ENCODE peak calls at places on chromosomes 3 and 15, in eight cellular contexts. One of them, this sample, is unnamed. For H3K4me1, the result is how much of the 10 kb centered on the place peaks cover.

GRCh38 chr3:8458235-8458634 is 43.4 kb upstream of the LMCD1 start:
- DNase-seq in GM23248: peak
- DNase-seq in H1: no peak
- DNase-seq in endothelial cell of umbilical vein: no peak
- DNase-seq in PC-3: no peak
- DNase-seq in MM.1S: no peak
- DNase-seq in astrocyte: peak
- DNase-seq in neural progenitor cell: no peak
- DNase-seq in this sample: no peak

GRCh38 chr3:178454714-178455113 is 81.5 kb upstream of the KCNMB2 start:
- DNase-seq in GM23248: peak
- DNase-seq in H1: no peak
- DNase-seq in endothelial cell of umbilical vein: no peak
- DNase-seq in PC-3: no peak
- DNase-seq in MM.1S: no peak
- DNase-seq in astrocyte: peak
- DNase-seq in neural progenitor cell: peak
- DNase-seq in this sample: no peak

GRCh38 chr3:141240290-141241247 is 8.9 kb downstream of the PXYLP1 start:
- DNase-seq in GM23248: peak
- DNase-seq in H1: no peak
- DNase-seq in endothelial cell of umbilical vein: no peak
- DNase-seq in PC-3: no peak
- DNase-seq in MM.1S: no peak
- DNase-seq in astrocyte: peak
- DNase-seq in neural progenitor cell: no peak
- DNase-seq in this sample: peak

GRCh38 chr3:115321396-115321795 is 174.3 kb upstream of the ZBTB20 start:
- DNase-seq in GM23248: peak
- DNase-seq in H1: no peak
- DNase-seq in endothelial cell of umbilical vein: peak
- DNase-seq in PC-3: peak
- DNase-seq in MM.1S: no peak
- DNase-seq in astrocyte: peak
- DNase-seq in neural progenitor cell: no peak
- DNase-seq in this sample: no peak

GRCh38 chr3:138842483-138843188 is 7.9 kb upstream of the PIK3CB start:
- DNase-seq in GM23248: no peak
- DNase-seq in H1: no peak
- DNase-seq in endothelial cell of umbilical vein: no peak
- DNase-seq in PC-3: no peak
- DNase-seq in MM.1S: no peak
- DNase-seq in astrocyte: no peak
- DNase-seq in neural progenitor cell: no peak
- DNase-seq in this sample: no peak

GRCh38 chr15:27238209-27238608 is 267.2 kb downstream of the GABRG3 start:
- DNase-seq in GM23248: no peak
- DNase-seq in H1: peak
- DNase-seq in endothelial cell of umbilical vein: no peak
- DNase-seq in PC-3: no peak
- DNase-seq in MM.1S: no peak
- DNase-seq in astrocyte: no peak
- DNase-seq in neural progenitor cell: peak
- DNase-seq in this sample: no peak

GRCh38 chr3:18295171-18295920 is 129.8 kb downstream of the SATB1 start:
- DNase-seq in GM23248: peak
- DNase-seq in H1: peak
- DNase-seq in endothelial cell of umbilical vein: no peak
- DNase-seq in PC-3: peak
- DNase-seq in MM.1S: peak
- DNase-seq in astrocyte: peak
- DNase-seq in neural progenitor cell: peak
- DNase-seq in this sample: peak

GRCh38 chr3:141644931-141645330 is 93.2 kb upstream of the RNF7 start:
- DNase-seq in GM23248: peak
- DNase-seq in H1: peak
- DNase-seq in endothelial cell of umbilical vein: peak
- DNase-seq in PC-3: peak
- DNase-seq in MM.1S: peak
- DNase-seq in astrocyte: no peak
- DNase-seq in neural progenitor cell: peak
- DNase-seq in this sample: peak

GRCh38 chr3:125118600-125118999 is 62.8 kb upstream of the HEG1 start:
- DNase-seq in GM23248: no peak
- DNase-seq in H1: no peak
- DNase-seq in endothelial cell of umbilical vein: no peak
- DNase-seq in PC-3: no peak
- DNase-seq in MM.1S: no peak
- DNase-seq in astrocyte: no peak
- DNase-seq in neural progenitor cell: no peak
- DNase-seq in this sample: no peak

GRCh38 chr3:63961891-63962290 is 49.7 kb upstream of the SCAANT1 start:
- DNase-seq in GM23248: peak
- DNase-seq in H1: no peak
- DNase-seq in endothelial cell of umbilical vein: peak
- DNase-seq in PC-3: peak
- DNase-seq in MM.1S: peak
- DNase-seq in astrocyte: peak
- DNase-seq in neural progenitor cell: no peak
- DNase-seq in this sample: peak

GRCh38 chr3:124853446-124853845 is 33.7 kb downstream of the ITGB5 start:
- DNase-seq in GM23248: no peak
- DNase-seq in H1: no peak
- DNase-seq in endothelial cell of umbilical vein: no peak
- DNase-seq in PC-3: no peak
- DNase-seq in MM.1S: no peak
- DNase-seq in astrocyte: no peak
- DNase-seq in neural progenitor cell: no peak
- DNase-seq in this sample: peak

GRCh38 chr3:55885721-55886120 is 398.6 kb upstream of the WNT5A start:
- DNase-seq in GM23248: peak
- DNase-seq in H1: no peak
- DNase-seq in endothelial cell of umbilical vein: peak
- DNase-seq in PC-3: peak
- DNase-seq in MM.1S: no peak
- DNase-seq in astrocyte: peak
- DNase-seq in neural progenitor cell: no peak
- DNase-seq in this sample: no peak

GRCh38 chr3:43001556-43002121 is 22.5 kb downstream of the GASK1A start:
- DNase-seq in GM23248: peak
- DNase-seq in H1: no peak
- DNase-seq in endothelial cell of umbilical vein: no peak
- DNase-seq in PC-3: no peak
- DNase-seq in MM.1S: no peak
- DNase-seq in astrocyte: no peak
- DNase-seq in neural progenitor cell: no peak
- DNase-seq in this sample: no peak

GRCh38 chr3:71702131-71703024 is 22.8 kb downstream of the EIF4E3 start:
- DNase-seq in GM23248: no peak
- DNase-seq in H1: no peak
- DNase-seq in endothelial cell of umbilical vein: peak
- DNase-seq in PC-3: peak
- DNase-seq in MM.1S: no peak
- DNase-seq in astrocyte: no peak
- DNase-seq in neural progenitor cell: no peak
- DNase-seq in this sample: no peak

GRCh38 chr3:187994221-187995085 is 159.5 kb upstream of the LPP start:
- DNase-seq in GM23248: peak
- DNase-seq in H1: no peak
- DNase-seq in endothelial cell of umbilical vein: no peak
- DNase-seq in PC-3: peak
- DNase-seq in MM.1S: no peak
- DNase-seq in astrocyte: peak
- DNase-seq in neural progenitor cell: no peak
- DNase-seq in this sample: no peak

GRCh38 chr15:53978248-53978906 is at the start of gene UNC13C:
- DNase-seq in GM23248: peak
- DNase-seq in H1: peak
- DNase-seq in endothelial cell of umbilical vein: no peak
- DNase-seq in PC-3: no peak
- DNase-seq in MM.1S: no peak
- DNase-seq in astrocyte: no peak
- DNase-seq in neural progenitor cell: peak
- DNase-seq in this sample: no peak

GRCh38 chr3:184275302-184275701 is 520 bp upstream of the ECE2 start:
- DNase-seq in GM23248: no peak
- DNase-seq in H1: no peak
- DNase-seq in endothelial cell of umbilical vein: no peak
- DNase-seq in PC-3: no peak
- DNase-seq in MM.1S: no peak
- DNase-seq in astrocyte: no peak
- DNase-seq in neural progenitor cell: no peak
- DNase-seq in this sample: no peak
- TF ChIP-seq EZH2 in GM23248: no peak
- TF ChIP-seq EZH2 in H1: no peak
- TF ChIP-seq EZH2 in endothelial cell of umbilical vein: no peak
- TF ChIP-seq EZH2 in PC-3: no peak
- TF ChIP-seq EZH2 in MM.1S: peak
- TF ChIP-seq EZH2 in astrocyte: no peak
- TF ChIP-seq EZH2 in neural progenitor cell: no peak
- TF ChIP-seq EZH2 in this sample: no peak

GRCh38 chr15:88646088-88646405 is 7.2 kb downstream of the ISG20 start:
- DNase-seq in GM23248: no peak
- DNase-seq in H1: peak
- DNase-seq in endothelial cell of umbilical vein: no peak
- DNase-seq in PC-3: no peak
- DNase-seq in MM.1S: no peak
- DNase-seq in astrocyte: no peak
- DNase-seq in neural progenitor cell: no peak
- DNase-seq in this sample: no peak
- H3K4me1 ChIP-seq in GM23248: under half
- H3K4me1 ChIP-seq in H1: under half
- H3K4me1 ChIP-seq in endothelial cell of umbilical vein: under half
- H3K4me1 ChIP-seq in PC-3: under half
- H3K4me1 ChIP-seq in MM.1S: under half
- H3K4me1 ChIP-seq in astrocyte: under half
- H3K4me1 ChIP-seq in neural progenitor cell: under half
- H3K4me1 ChIP-seq in this sample: under half

DNA sequence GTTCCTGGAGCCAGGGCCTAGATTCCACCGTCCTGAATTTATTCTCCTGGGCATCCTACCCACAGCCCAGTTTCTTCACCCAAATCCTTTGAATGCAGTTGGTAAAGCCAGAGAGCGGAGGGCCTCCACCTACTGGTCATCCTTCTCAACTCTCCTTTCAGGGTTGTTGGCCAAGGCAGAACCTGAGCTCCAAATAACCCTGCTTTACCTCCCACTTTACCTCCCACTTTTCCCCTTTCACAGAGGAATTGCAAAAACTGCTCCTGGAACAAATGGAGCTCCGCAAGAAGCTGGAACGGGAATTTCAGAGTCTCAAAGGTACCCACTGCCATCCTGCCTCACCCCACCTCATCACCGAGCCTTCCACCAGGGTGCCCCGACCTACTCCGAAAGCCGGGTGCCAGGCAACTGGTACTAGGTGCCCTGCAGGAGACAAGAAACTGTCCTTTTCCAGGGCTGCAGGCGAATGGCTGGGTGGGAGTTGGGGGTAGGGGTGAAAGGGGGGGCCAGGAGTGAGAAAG is 6.8 kb downstream of the SKOR1 start:
- DNase-seq in GM23248: peak
- DNase-seq in H1: peak
- DNase-seq in endothelial cell of umbilical vein: no peak
- DNase-seq in PC-3: peak
- DNase-seq in MM.1S: no peak
- DNase-seq in astrocyte: no peak
- DNase-seq in neural progenitor cell: peak
- DNase-seq in this sample: no peak
- TF ChIP-seq EZH2 in GM23248: no peak
- TF ChIP-seq EZH2 in H1: peak
- TF ChIP-seq EZH2 in endothelial cell of umbilical vein: no peak
- TF ChIP-seq EZH2 in PC-3: no peak
- TF ChIP-seq EZH2 in MM.1S: no peak
- TF ChIP-seq EZH2 in astrocyte: no peak
- TF ChIP-seq EZH2 in neural progenitor cell: no peak
- TF ChIP-seq EZH2 in this sample: no peak

GRCh38 chr15:68211656-68212320 is 6.7 kb upstream of the CALML4 start:
- DNase-seq in GM23248: no peak
- DNase-seq in H1: no peak
- DNase-seq in endothelial cell of umbilical vein: no peak
- DNase-seq in PC-3: no peak
- DNase-seq in MM.1S: no peak
- DNase-seq in astrocyte: no peak
- DNase-seq in neural progenitor cell: no peak
- DNase-seq in this sample: no peak
- H3K4me1 ChIP-seq in GM23248: under half
- H3K4me1 ChIP-seq in H1: under half
- H3K4me1 ChIP-seq in endothelial cell of umbilical vein: under half
- H3K4me1 ChIP-seq in PC-3: under half
- H3K4me1 ChIP-seq in MM.1S: under half
- H3K4me1 ChIP-seq in astrocyte: under half
- H3K4me1 ChIP-seq in neural progenitor cell: under half
- H3K4me1 ChIP-seq in this sample: under half

This sample was measured in PC-9.